ENCODE peak calls at places on chromosomes 13 and 19, in seven cellular contexts. M is DMS153, B is HTR-8/SVneo, S is GM10248, G is NCI-H345, L is globus pallidus, K is T1000. E is an unnamed sample.

GRCh38 chr13:30456290-30456689 is 9.4 kb downstream of the HMGB1 start:
- DNase-seq in M (no peak), B (no peak), S (no peak), G (no peak), L (no peak), K (no peak), E (peak; percentile 8)

GRCh38 chr19:54421169-54421516 is 5.9 kb downstream of the TTYH1 start:
- DNase-seq in M (no peak), B (no peak), S (no peak), G (no peak), L (no peak), K (no peak), E (no peak)

GRCh38 chr13:40672310-40673060 is 6.0 kb upstream of the FOXO1 start:
- DNase-seq in M (peak; percentile 39), B (peak; percentile 62), S (no peak), G (peak; percentile 73), L (no peak), K (no peak), E (no peak)

GRCh38 chr19:39413269-39413902 is 917 bp downstream of the PLEKHG2 start:
- DNase-seq in M (no peak), B (no peak), S (no peak), G (peak; percentile 82), L (no peak), K (peak; percentile 46), E (no peak)

GRCh38 chr13:99390601-99391000 is 83.4 kb upstream of the GPR183 start:
- DNase-seq in M (no peak), B (no peak), S (no peak), G (no peak), L (no peak), K (no peak), E (no peak)

GRCh38 chr13:54174001-54174400 is 1145.4 kb downstream of the OLFM4 start:
- DNase-seq in M (no peak), B (no peak), S (no peak), G (no peak), L (no peak), K (no peak), E (no peak)

GRCh38 chr13:44108345-44108858 is 228.7 kb downstream of the LACC1 start:
- DNase-seq in M (peak; percentile 32), B (no peak), S (no peak), G (no peak), L (no peak), K (no peak), E (no peak)

GRCh38 chr13:113124211-113125025 is 1.8 kb downstream of the F10 start:
- DNase-seq in M (no peak), B (no peak), S (no peak), G (no peak), L (no peak), K (no peak), E (no peak)

GRCh38 chr13:33678906-33679657 is 138.9 kb upstream of the RFC3 start:
- DNase-seq in M (no peak), B (no peak), S (peak; percentile 88), G (no peak), L (peak; percentile 53), K (no peak), E (peak; percentile 42)

GRCh38 chr13:113876341-113877148 is 12.7 kb upstream of the GAS6 start:
- DNase-seq in M (no peak), B (no peak), S (no peak), G (no peak), L (no peak), K (no peak), E (peak; percentile 9)

GRCh38 chr13:73306688-73307087 is 247.9 kb downstream of the KLF5 start:
- DNase-seq in M (no peak), B (no peak), S (no peak), G (no peak), L (no peak), K (no peak), E (no peak)

GRCh38 chr13:28753208-28753892 is 34.6 kb upstream of the SLC46A3 start:
- DNase-seq in M (no peak), B (peak; percentile 68), S (no peak), G (no peak), L (no peak), K (peak; percentile 41), E (no peak)

GRCh38 chr19:8001651-8001994 is 3.8 kb downstream of the ELAVL1 start:
- DNase-seq in M (no peak), B (no peak), S (no peak), G (no peak), L (no peak), K (no peak), E (peak; percentile 34)

E was measured in activated CD8-positive, alpha-beta T cell treated with anti-CD3 and anti-CD28 coated beads, Interleukin-2, amount 10 ng/mL, durations not matched to agents 7 days and 5 days.